ENCODE peak calls at places on chromosomes 12 and 14, in nine cellular contexts. E is sciatic nerve, J is osteocyte, Y is NT2/D1, N is H9, U is suprapubic skin, C is PC-3, G is cardiac muscle cell, D is cortex of kidney. I is an unnamed sample.

GRCh38 chr14:38762436-38762835 is 340.6 kb downstream of the SEC23A start:
- DNase-seq in J (no peak), U (no peak), D (no peak), C (no peak), Y (no peak), G (no peak), E (no peak), N (no peak), I (no peak)

GRCh38 chr14:21072781-21073339 is 2.8 kb downstream of the ARHGEF40 start:
- DNase-seq in G (no peak), J (no peak), U (no peak), N (no peak), Y (no peak), D (no peak), C (no peak), E (no peak), I (no peak)

GRCh38 chr14:98953544-98954346 is 318.3 kb downstream of the BCL11B start:
- DNase-seq in Y (no peak), C (no peak), G (no peak), E (peak; percentile 71), N (peak; percentile 22), J (peak; percentile 80), D (no peak), U (peak; percentile 93), I (peak; percentile 93)

GRCh38 chr12:46774011-46774633 is 51.7 kb downstream of the SLC38A4 start:
- DNase-seq in Y (no peak), E (no peak), D (no peak), J (no peak), U (no peak), C (peak; percentile 65), G (no peak), N (no peak), I (no peak)

GRCh38 chr14:105532735-105533141 is 6.4 kb downstream of the TMEM121 start:
- DNase-seq in U (no peak), E (no peak), C (no peak), Y (no peak), J (no peak), N (no peak), G (no peak), D (no peak), I (no peak)

GRCh38 chr12:114192549-114192948 is 213.4 kb downstream of the TBX5 start:
- DNase-seq in U (no peak), Y (no peak), E (no peak), D (no peak), G (no peak), C (no peak), N (no peak), J (no peak), I (no peak)

GRCh38 chr14:73758392-73759182 is 44.4 kb upstream of the PNMA1 start:
- DNase-seq in E (peak; percentile 82), U (no peak), D (peak; percentile 35), J (no peak), C (peak; percentile 82), G (peak; percentile 70), N (peak; percentile 89), Y (peak; percentile 57), I (peak; percentile 92)

GRCh38 chr14:76654573-76654955 is 106.7 kb upstream of the VASH1 start:
- DNase-seq in D (no peak), C (no peak), Y (no peak), U (no peak), E (no peak), G (no peak), J (no peak), N (peak; percentile 34), I (no peak)

GRCh38 chr12:68497702-68498101 is 113.0 kb upstream of the RAP1B start:
- DNase-seq in E (no peak), U (no peak), J (no peak), Y (no peak), C (peak; percentile 50), N (no peak), D (no peak), G (no peak), I (no peak)

GRCh38 chr12:19402743-19403400 is 36.4 kb upstream of the AEBP2 start:
- DNase-seq in D (no peak), E (no peak), G (peak; percentile 23), J (no peak), U (no peak), C (no peak), Y (no peak), N (no peak), I (no peak)

GRCh38 chr12:129902371-129903091 is 1.3 kb downstream of the TMEM132D start:
- DNase-seq in U (no peak), N (peak; percentile 28), Y (no peak), C (no peak), E (no peak), D (no peak), G (no peak), J (no peak), I (no peak)

GRCh38 chr12:269216-269615 is 6.6 kb upstream of the SLC6A13 start:
- DNase-seq in J (no peak), U (no peak), D (no peak), E (no peak), G (peak; percentile 13), N (no peak), C (no peak), Y (no peak), I (no peak)

GRCh38 chr12:93746572-93747168 is 69.5 kb downstream of the CRADD start:
- DNase-seq in G (no peak), N (no peak), D (no peak), Y (no peak), E (no peak), U (no peak), C (no peak), J (no peak), I (no peak)

GRCh38 chr14:103058209-103059055 is 1.1 kb upstream of the CDC42BPB start:
- DNase-seq in N (no peak), G (peak; percentile 75), D (no peak), E (peak; percentile 61), U (no peak), C (peak; percentile 13), Y (no peak), J (no peak), I (peak; percentile 66)

GRCh38 chr12:89559753-89560152 is 33.9 kb upstream of the POC1B start:
- DNase-seq in D (no peak), N (no peak), U (no peak), C (no peak), Y (no peak), E (no peak), J (no peak), G (no peak), I (no peak)

GRCh38 chr12:25557830-25558436 is 4.8 kb upstream of the LMNTD1 start:
- DNase-seq in N (no peak), Y (peak; percentile 69), G (peak; percentile 69), U (no peak), J (no peak), C (peak; percentile 75), D (no peak), E (no peak), I (no peak)

GRCh38 chr12:54585243-54585642 is 3.2 kb downstream of the PPP1R1A start:
- DNase-seq in U (no peak), C (no peak), E (no peak), J (no peak), N (no peak), G (no peak), Y (no peak), D (no peak), I (no peak)

GRCh38 chr12:27400856-27401255 is 45.7 kb upstream of the SMCO2 start:
- DNase-seq in G (no peak), Y (no peak), U (no peak), N (no peak), C (no peak), J (no peak), E (no peak), D (no peak), I (no peak)

GRCh38 chr14:93115920-93116675 is at the start of gene ITPK1:
- DNase-seq in J (no peak), U (no peak), E (peak; percentile 80), D (no peak), Y (no peak), G (peak; percentile 88), C (peak; percentile 71), N (peak; percentile 69), I (peak; percentile 86)

GRCh38 chr14:20372796-20373195 is 29.4 kb downstream of the PARP2 start:
- DNase-seq in N (no peak), G (no peak), U (no peak), Y (no peak), C (no peak), E (no peak), D (no peak), J (no peak), I (no peak)

GRCh38 chr12:47881826-47882427 is 22.9 kb downstream of the VDR start:
- DNase-seq in N (no peak), C (peak; percentile 60), Y (no peak), U (no peak), J (no peak), G (no peak), D (no peak), E (no peak), I (peak; percentile 90)

GRCh38 chr12:13203028-13203922 is 6.7 kb downstream of the EMP1 start:
- DNase-seq in N (peak; percentile 88), G (peak; percentile 35), D (no peak), Y (peak; percentile 83), E (peak; percentile 75), J (no peak), U (peak; percentile 86), C (no peak), I (peak; percentile 89)

GRCh38 chr12:29350080-29350479 is 30.9 kb downstream of the ERGIC2 start:
- DNase-seq in J (no peak), N (no peak), G (peak; percentile 13), U (no peak), D (no peak), Y (no peak), E (no peak), C (peak; percentile 94), I (no peak)

GRCh38 chr14:68147331-68147730 is 327.8 kb downstream of the RAD51B start:
- DNase-seq in J (no peak), N (no peak), U (no peak), G (no peak), C (peak; percentile 21), E (no peak), Y (no peak), D (no peak), I (no peak)

GRCh38 chr14:92863281-92863680 is 59.7 kb upstream of the CHGA start:
- DNase-seq in G (no peak), U (no peak), N (no peak), E (no peak), J (no peak), Y (no peak), C (peak; percentile 21), D (no peak), I (no peak)

GRCh38 chr14:100138082-100138787 is 21.2 kb downstream of the DEGS2 start:
- DNase-seq in D (no peak), J (no peak), E (no peak), G (no peak), Y (no peak), U (no peak), N (no peak), C (no peak), I (no peak)

GRCh38 chr12:79690156-79690605 is 583 bp downstream of the PAWR start:
- DNase-seq in E (peak; percentile 82), G (peak; percentile 75), U (no peak), N (no peak), Y (no peak), J (peak; percentile 85), D (no peak), C (peak; percentile 40), I (peak; percentile 81)

GRCh38 chr14:70036665-70037064 is 152.1 kb downstream of the SLC8A3 start:
- DNase-seq in J (no peak), N (no peak), C (no peak), Y (no peak), D (no peak), G (peak; percentile 50), U (no peak), E (no peak), I (no peak)

GRCh38 chr14:73726025-73726961 is 12.1 kb upstream of the PNMA1 start:
- DNase-seq in D (no peak), E (no peak), J (peak; percentile 84), Y (no peak), G (no peak), N (no peak), U (no peak), C (no peak), I (no peak)

GRCh38 chr14:63287661-63288483 is 30.9 kb downstream of the GPHB5 start:
- DNase-seq in C (no peak), Y (no peak), E (no peak), D (no peak), U (no peak), J (no peak), G (no peak), N (no peak), I (no peak)

GRCh38 chr14:20614038-20614840 is 23.1 kb upstream of the RNASE12 start:
- DNase-seq in G (peak; percentile 52), E (no peak), J (no peak), D (no peak), C (peak; percentile 42), Y (no peak), N (peak; percentile 64), U (no peak), I (no peak)